ENCODE peak calls at places on chromosomes 11 and 22, in ten cellular contexts. One of them, this sample, is unnamed.

GRCh38 chr22:18022851-18023250 is 1.5 kb downstream of the MICAL3 start:
- DNase-seq in BE2C: no peak
- DNase-seq in Calu3: no peak
- DNase-seq in uterus: no peak
- DNase-seq in H9: no peak
- DNase-seq in A549: no peak
- DNase-seq in GM10248: no peak
- DNase-seq in left lung: no peak
- DNase-seq in dorsolateral prefrontal cortex: no peak
- DNase-seq in fibroblast of lung: no peak
- DNase-seq in this sample: no peak

GRCh38 chr11:117180661-117181585 is 2.4 kb downstream of the SIDT2 start:
- DNase-seq in dorsolateral prefrontal cortex: peak
- DNase-seq in left lung: peak
- DNase-seq in BE2C: peak
- DNase-seq in A549: peak
- DNase-seq in H9: peak
- DNase-seq in Calu3: peak
- DNase-seq in GM10248: peak
- DNase-seq in fibroblast of lung: peak
- DNase-seq in uterus: peak
- DNase-seq in this sample: peak

GRCh38 chr22:43642319-43642718 is 169.8 kb downstream of the EFCAB6 start:
- DNase-seq in uterus: no peak
- DNase-seq in A549: no peak
- DNase-seq in dorsolateral prefrontal cortex: no peak
- DNase-seq in left lung: no peak
- DNase-seq in fibroblast of lung: no peak
- DNase-seq in H9: no peak
- DNase-seq in Calu3: no peak
- DNase-seq in BE2C: no peak
- DNase-seq in GM10248: no peak
- DNase-seq in this sample: no peak

GRCh38 chr11:68999093-68999747 is 13.8 kb downstream of the MRGPRF start:
- DNase-seq in fibroblast of lung: no peak
- DNase-seq in uterus: no peak
- DNase-seq in dorsolateral prefrontal cortex: no peak
- DNase-seq in H9: peak
- DNase-seq in Calu3: no peak
- DNase-seq in left lung: peak
- DNase-seq in GM10248: no peak
- DNase-seq in BE2C: no peak
- DNase-seq in A549: no peak
- DNase-seq in this sample: no peak

GRCh38 chr11:112751763-112752162 is 209.5 kb upstream of the NCAM1 start:
- DNase-seq in GM10248: no peak
- DNase-seq in BE2C: no peak
- DNase-seq in left lung: no peak
- DNase-seq in A549: no peak
- DNase-seq in H9: no peak
- DNase-seq in uterus: no peak
- DNase-seq in dorsolateral prefrontal cortex: no peak
- DNase-seq in fibroblast of lung: no peak
- DNase-seq in Calu3: no peak
- DNase-seq in this sample: no peak

GRCh38 chr11:24295360-24295759 is 201.5 kb upstream of the LUZP2 start:
- DNase-seq in H9: no peak
- DNase-seq in A549: no peak
- DNase-seq in left lung: no peak
- DNase-seq in dorsolateral prefrontal cortex: no peak
- DNase-seq in Calu3: no peak
- DNase-seq in fibroblast of lung: no peak
- DNase-seq in GM10248: no peak
- DNase-seq in uterus: no peak
- DNase-seq in BE2C: no peak
- DNase-seq in this sample: no peak

GRCh38 chr22:35970601-35971417 is 57.8 kb downstream of the RBFOX2 start:
- DNase-seq in Calu3: no peak
- DNase-seq in fibroblast of lung: no peak
- DNase-seq in A549: no peak
- DNase-seq in uterus: no peak
- DNase-seq in dorsolateral prefrontal cortex: no peak
- DNase-seq in H9: no peak
- DNase-seq in left lung: no peak
- DNase-seq in GM10248: no peak
- DNase-seq in BE2C: no peak
- DNase-seq in this sample: no peak

GRCh38 chr11:45918331-45918941 is 759 bp upstream of the PEX16 start:
- DNase-seq in Calu3: peak
- DNase-seq in GM10248: peak
- DNase-seq in BE2C: peak
- DNase-seq in H9: peak
- DNase-seq in left lung: peak
- DNase-seq in dorsolateral prefrontal cortex: peak
- DNase-seq in uterus: peak
- DNase-seq in A549: peak
- DNase-seq in fibroblast of lung: peak
- DNase-seq in this sample: peak

GRCh38 chr22:31001124-31001770 is 32.2 kb downstream of the TUG1 start:
- DNase-seq in BE2C: no peak
- DNase-seq in H9: no peak
- DNase-seq in GM10248: no peak
- DNase-seq in left lung: no peak
- DNase-seq in Calu3: no peak
- DNase-seq in uterus: no peak
- DNase-seq in dorsolateral prefrontal cortex: no peak
- DNase-seq in fibroblast of lung: no peak
- DNase-seq in A549: no peak
- DNase-seq in this sample: no peak

GRCh38 chr11:63445720-63446119 is 45.2 kb downstream of the PLAAT5 start:
- DNase-seq in GM10248: no peak
- DNase-seq in Calu3: no peak
- DNase-seq in dorsolateral prefrontal cortex: no peak
- DNase-seq in A549: no peak
- DNase-seq in left lung: no peak
- DNase-seq in BE2C: no peak
- DNase-seq in fibroblast of lung: peak
- DNase-seq in H9: no peak
- DNase-seq in uterus: no peak
- DNase-seq in this sample: peak

GRCh38 chr11:57482782-57483569 is 22.6 kb downstream of the RTN4RL2 start:
- DNase-seq in left lung: no peak
- DNase-seq in A549: peak
- DNase-seq in dorsolateral prefrontal cortex: no peak
- DNase-seq in GM10248: peak
- DNase-seq in Calu3: no peak
- DNase-seq in fibroblast of lung: no peak
- DNase-seq in H9: peak
- DNase-seq in BE2C: peak
- DNase-seq in uterus: no peak
- DNase-seq in this sample: peak
- TF ChIP-seq CTCF in left lung: peak
- TF ChIP-seq CTCF in A549: peak
- TF ChIP-seq CTCF in dorsolateral prefrontal cortex: peak
- TF ChIP-seq CTCF in GM10248: peak
- TF ChIP-seq CTCF in Calu3: no peak
- TF ChIP-seq CTCF in fibroblast of lung: peak
- TF ChIP-seq CTCF in H9: peak
- TF ChIP-seq CTCF in BE2C: peak
- TF ChIP-seq CTCF in uterus: peak
- TF ChIP-seq CTCF in this sample: peak

DNA sequence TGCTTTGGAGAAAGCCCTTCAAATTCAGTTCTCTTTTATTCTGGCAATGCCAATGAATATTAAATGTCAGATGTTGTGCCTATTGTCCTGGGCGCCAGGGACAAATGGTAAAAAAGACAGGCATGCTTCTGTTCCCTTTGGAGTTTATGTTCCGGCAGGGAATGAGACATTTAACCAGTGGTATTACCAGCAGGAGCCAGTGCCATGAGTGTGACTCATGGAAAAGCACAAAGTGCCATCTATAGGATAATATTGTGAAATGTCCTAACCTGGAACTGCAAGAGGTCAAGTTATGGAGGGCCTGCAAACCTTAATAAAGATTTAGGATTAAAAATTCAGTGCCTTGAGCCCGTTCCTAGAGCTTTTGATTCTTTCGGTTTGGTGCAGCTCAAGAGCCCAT is 39.5 kb downstream of the REXO2 start:
- DNase-seq in uterus: no peak
- DNase-seq in left lung: no peak
- DNase-seq in fibroblast of lung: peak
- DNase-seq in H9: peak
- DNase-seq in GM10248: no peak
- DNase-seq in BE2C: no peak
- DNase-seq in Calu3: no peak
- DNase-seq in dorsolateral prefrontal cortex: no peak
- DNase-seq in A549: no peak
- DNase-seq in this sample: no peak
- TF ChIP-seq CTCF in uterus: no peak
- TF ChIP-seq CTCF in left lung: no peak
- TF ChIP-seq CTCF in fibroblast of lung: no peak
- TF ChIP-seq CTCF in H9: no peak
- TF ChIP-seq CTCF in GM10248: no peak
- TF ChIP-seq CTCF in BE2C: peak
- TF ChIP-seq CTCF in Calu3: no peak
- TF ChIP-seq CTCF in dorsolateral prefrontal cortex: no peak
- TF ChIP-seq CTCF in A549: no peak
- TF ChIP-seq CTCF in this sample: no peak

GRCh38 chr22:37744589-37744988 is 47.7 kb downstream of the TRIOBP start:
- DNase-seq in BE2C: no peak
- DNase-seq in dorsolateral prefrontal cortex: no peak
- DNase-seq in Calu3: no peak
- DNase-seq in fibroblast of lung: no peak
- DNase-seq in A549: no peak
- DNase-seq in H9: no peak
- DNase-seq in GM10248: no peak
- DNase-seq in left lung: no peak
- DNase-seq in uterus: no peak
- DNase-seq in this sample: no peak

GRCh38 chr22:37747090-37747714 is 50.4 kb downstream of the TRIOBP start:
- DNase-seq in dorsolateral prefrontal cortex: no peak
- DNase-seq in H9: peak
- DNase-seq in left lung: no peak
- DNase-seq in Calu3: peak
- DNase-seq in GM10248: no peak
- DNase-seq in BE2C: no peak
- DNase-seq in fibroblast of lung: peak
- DNase-seq in A549: peak
- DNase-seq in uterus: peak
- DNase-seq in this sample: no peak

GRCh38 chr22:37747715-37748100 is 50.9 kb downstream of the TRIOBP start:
- DNase-seq in GM10248: no peak
- DNase-seq in H9: no peak
- DNase-seq in fibroblast of lung: no peak
- DNase-seq in A549: no peak
- DNase-seq in BE2C: no peak
- DNase-seq in uterus: no peak
- DNase-seq in Calu3: no peak
- DNase-seq in left lung: no peak
- DNase-seq in dorsolateral prefrontal cortex: no peak
- DNase-seq in this sample: no peak

GRCh38 chr22:37745548-37746365 is 48.9 kb downstream of the TRIOBP start:
- DNase-seq in GM10248: peak
- DNase-seq in left lung: peak
- DNase-seq in Calu3: peak
- DNase-seq in BE2C: peak
- DNase-seq in A549: peak
- DNase-seq in dorsolateral prefrontal cortex: peak
- DNase-seq in H9: peak
- DNase-seq in uterus: peak
- DNase-seq in fibroblast of lung: peak
- DNase-seq in this sample: peak

DNA sequence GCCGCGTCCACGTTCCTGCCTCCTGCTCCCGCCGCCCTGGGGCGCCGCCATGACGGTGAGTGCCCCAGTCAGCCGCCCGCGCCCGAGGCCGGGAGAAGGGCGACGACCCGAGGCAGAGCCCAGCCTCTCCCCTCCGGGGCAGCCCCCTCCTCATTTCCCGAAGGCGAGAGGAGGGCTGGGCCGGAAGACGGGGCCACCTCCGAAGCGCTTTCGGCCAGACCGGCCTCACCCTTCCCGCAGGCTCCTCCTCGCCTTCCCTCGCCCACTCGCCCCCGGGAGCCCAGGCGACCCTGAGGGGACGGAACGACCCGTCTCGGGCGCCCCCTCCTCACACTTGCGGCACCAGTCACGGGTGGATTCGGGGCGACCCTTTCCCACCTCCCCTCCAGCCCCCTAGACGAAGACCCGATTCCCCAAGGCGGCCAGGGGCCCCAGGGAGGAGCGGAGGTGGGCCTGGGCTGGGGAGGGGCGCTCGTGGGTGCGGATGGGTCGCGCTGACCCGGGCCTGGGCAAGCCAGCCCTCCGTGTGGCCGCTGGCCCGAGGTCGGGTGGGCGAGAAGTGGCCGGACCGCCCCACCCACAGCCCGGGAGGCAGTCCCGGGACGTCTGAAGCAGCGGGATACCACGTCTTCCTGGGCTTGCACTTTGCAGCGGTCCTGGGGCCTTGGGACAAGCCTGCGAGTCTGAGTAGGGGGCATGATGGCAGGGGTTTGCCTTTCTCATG is 49.7 kb downstream of the TRIOBP start:
- DNase-seq in BE2C: no peak
- DNase-seq in fibroblast of lung: no peak
- DNase-seq in GM10248: no peak
- DNase-seq in Calu3: no peak
- DNase-seq in H9: no peak
- DNase-seq in left lung: no peak
- DNase-seq in uterus: no peak
- DNase-seq in A549: no peak
- DNase-seq in dorsolateral prefrontal cortex: peak
- DNase-seq in this sample: no peak
- TF ChIP-seq CTCF in BE2C: no peak
- TF ChIP-seq CTCF in fibroblast of lung: no peak
- TF ChIP-seq CTCF in GM10248: no peak
- TF ChIP-seq CTCF in Calu3: no peak
- TF ChIP-seq CTCF in H9: no peak
- TF ChIP-seq CTCF in left lung: no peak
- TF ChIP-seq CTCF in uterus: no peak
- TF ChIP-seq CTCF in A549: no peak
- TF ChIP-seq CTCF in dorsolateral prefrontal cortex: no peak
- TF ChIP-seq CTCF in this sample: no peak

GRCh38 chr22:42108848-42109247 is 18.3 kb upstream of the NDUFA6 start:
- DNase-seq in H9: peak
- DNase-seq in fibroblast of lung: no peak
- DNase-seq in BE2C: no peak
- DNase-seq in Calu3: no peak
- DNase-seq in left lung: no peak
- DNase-seq in uterus: no peak
- DNase-seq in A549: no peak
- DNase-seq in GM10248: no peak
- DNase-seq in dorsolateral prefrontal cortex: no peak
- DNase-seq in this sample: no peak

GRCh38 chr22:42111798-42112197 is 18.8 kb downstream of the CYP2D6 start:
- DNase-seq in H9: no peak
- DNase-seq in A549: no peak
- DNase-seq in fibroblast of lung: no peak
- DNase-seq in left lung: no peak
- DNase-seq in uterus: no peak
- DNase-seq in BE2C: no peak
- DNase-seq in Calu3: no peak
- DNase-seq in dorsolateral prefrontal cortex: no peak
- DNase-seq in GM10248: no peak
- DNase-seq in this sample: no peak

GRCh38 chr22:42116848-42117424 is 13.7 kb downstream of the CYP2D6 start:
- DNase-seq in BE2C: peak
- DNase-seq in A549: no peak
- DNase-seq in uterus: no peak
- DNase-seq in dorsolateral prefrontal cortex: no peak
- DNase-seq in H9: peak
- DNase-seq in GM10248: no peak
- DNase-seq in Calu3: no peak
- DNase-seq in fibroblast of lung: peak
- DNase-seq in left lung: no peak
- DNase-seq in this sample: peak

GRCh38 chr22:42114721-42115120 is 15.9 kb downstream of the CYP2D6 start:
- DNase-seq in H9: peak
- DNase-seq in A549: peak
- DNase-seq in fibroblast of lung: peak
- DNase-seq in uterus: no peak
- DNase-seq in dorsolateral prefrontal cortex: no peak
- DNase-seq in Calu3: no peak
- DNase-seq in GM10248: no peak
- DNase-seq in left lung: no peak
- DNase-seq in BE2C: peak
- DNase-seq in this sample: peak
- TF ChIP-seq CTCF in H9: peak
- TF ChIP-seq CTCF in A549: peak
- TF ChIP-seq CTCF in fibroblast of lung: peak
- TF ChIP-seq CTCF in uterus: no peak
- TF ChIP-seq CTCF in dorsolateral prefrontal cortex: peak
- TF ChIP-seq CTCF in Calu3: no peak
- TF ChIP-seq CTCF in GM10248: no peak
- TF ChIP-seq CTCF in left lung: no peak
- TF ChIP-seq CTCF in BE2C: peak
- TF ChIP-seq CTCF in this sample: peak